ENCODE peak calls at places on chromosome 20, in six cellular contexts. One of them, this sample, is unnamed.

GRCh38 chr20:53081916-53082863 is 110.0 kb downstream of the TSHZ2 start:
- DNase-seq in NCI-H1092 treated with DMSO at 0.1 percent for 48 hours: no peak
- DNase-seq in Daoy: peak
- DNase-seq in hepatocyte: no peak
- DNase-seq in globus pallidus: no peak
- DNase-seq in stimulated activated CD8-positive, alpha-beta memory T cell treated with anti-CD3 and anti-CD28 coated beads, Interleukin-2, amount 100 ng/mL, for 48 hours: no peak
- DNase-seq in this sample: no peak

GRCh38 chr20:25084616-25085187 is 2.8 kb upstream of the VSX1 start:
- DNase-seq in stimulated activated CD8-positive, alpha-beta memory T cell treated with anti-CD3 and anti-CD28 coated beads, Interleukin-2, amount 100 ng/mL, for 48 hours: no peak
- DNase-seq in NCI-H1092 treated with DMSO at 0.1 percent for 48 hours: no peak
- DNase-seq in Daoy: no peak
- DNase-seq in globus pallidus: no peak
- DNase-seq in hepatocyte: no peak
- DNase-seq in this sample: no peak

GRCh38 chr20:16709017-16709416 is 20.8 kb upstream of the SNRPB2 start:
- DNase-seq in hepatocyte: no peak
- DNase-seq in stimulated activated CD8-positive, alpha-beta memory T cell treated with anti-CD3 and anti-CD28 coated beads, Interleukin-2, amount 100 ng/mL, for 48 hours: no peak
- DNase-seq in globus pallidus: no peak
- DNase-seq in NCI-H1092 treated with DMSO at 0.1 percent for 48 hours: no peak
- DNase-seq in Daoy: no peak
- DNase-seq in this sample: peak

GRCh38 chr20:20759132-20759531 is 46.7 kb upstream of the RALGAPA2 start:
- DNase-seq in hepatocyte: peak
- DNase-seq in globus pallidus: peak
- DNase-seq in Daoy: no peak
- DNase-seq in NCI-H1092 treated with DMSO at 0.1 percent for 48 hours: no peak
- DNase-seq in stimulated activated CD8-positive, alpha-beta memory T cell treated with anti-CD3 and anti-CD28 coated beads, Interleukin-2, amount 100 ng/mL, for 48 hours: no peak
- DNase-seq in this sample: no peak

GRCh38 chr20:63215101-63216040 is 560 bp downstream of the YTHDF1 start:
- DNase-seq in Daoy: peak
- DNase-seq in NCI-H1092 treated with DMSO at 0.1 percent for 48 hours: peak
- DNase-seq in globus pallidus: no peak
- DNase-seq in hepatocyte: peak
- DNase-seq in stimulated activated CD8-positive, alpha-beta memory T cell treated with anti-CD3 and anti-CD28 coated beads, Interleukin-2, amount 100 ng/mL, for 48 hours: no peak
- DNase-seq in this sample: peak

GRCh38 chr20:23774081-23774480 is 23.3 kb upstream of the CST1 start:
- DNase-seq in stimulated activated CD8-positive, alpha-beta memory T cell treated with anti-CD3 and anti-CD28 coated beads, Interleukin-2, amount 100 ng/mL, for 48 hours: no peak
- DNase-seq in globus pallidus: no peak
- DNase-seq in hepatocyte: no peak
- DNase-seq in Daoy: no peak
- DNase-seq in NCI-H1092 treated with DMSO at 0.1 percent for 48 hours: no peak
- DNase-seq in this sample: peak

GRCh38 chr20:5140195-5140594 is 13.4 kb downstream of the CDS2 start:
- DNase-seq in NCI-H1092 treated with DMSO at 0.1 percent for 48 hours: no peak
- DNase-seq in hepatocyte: no peak
- DNase-seq in globus pallidus: no peak
- DNase-seq in Daoy: no peak
- DNase-seq in stimulated activated CD8-positive, alpha-beta memory T cell treated with anti-CD3 and anti-CD28 coated beads, Interleukin-2, amount 100 ng/mL, for 48 hours: no peak
- DNase-seq in this sample: no peak

GRCh38 chr20:53773792-53774371 is 180.2 kb upstream of the ZNF217 start:
- DNase-seq in Daoy: peak
- DNase-seq in hepatocyte: peak
- DNase-seq in NCI-H1092 treated with DMSO at 0.1 percent for 48 hours: no peak
- DNase-seq in stimulated activated CD8-positive, alpha-beta memory T cell treated with anti-CD3 and anti-CD28 coated beads, Interleukin-2, amount 100 ng/mL, for 48 hours: no peak
- DNase-seq in globus pallidus: no peak
- DNase-seq in this sample: peak

GRCh38 chr20:19026121-19026878 is 186.1 kb upstream of the SLC24A3 start:
- DNase-seq in Daoy: no peak
- DNase-seq in hepatocyte: peak
- DNase-seq in globus pallidus: no peak
- DNase-seq in stimulated activated CD8-positive, alpha-beta memory T cell treated with anti-CD3 and anti-CD28 coated beads, Interleukin-2, amount 100 ng/mL, for 48 hours: peak
- DNase-seq in NCI-H1092 treated with DMSO at 0.1 percent for 48 hours: no peak
- DNase-seq in this sample: peak

GRCh38 chr20:57677323-57677982 is 32.4 kb downstream of the PMEPA1 start:
- DNase-seq in globus pallidus: no peak
- DNase-seq in Daoy: no peak
- DNase-seq in stimulated activated CD8-positive, alpha-beta memory T cell treated with anti-CD3 and anti-CD28 coated beads, Interleukin-2, amount 100 ng/mL, for 48 hours: no peak
- DNase-seq in NCI-H1092 treated with DMSO at 0.1 percent for 48 hours: peak
- DNase-seq in hepatocyte: no peak
- DNase-seq in this sample: no peak

GRCh38 chr20:235891-236290 is 8.8 kb downstream of the DEFB129 start:
- DNase-seq in hepatocyte: peak
- DNase-seq in stimulated activated CD8-positive, alpha-beta memory T cell treated with anti-CD3 and anti-CD28 coated beads, Interleukin-2, amount 100 ng/mL, for 48 hours: no peak
- DNase-seq in Daoy: no peak
- DNase-seq in globus pallidus: peak
- DNase-seq in NCI-H1092 treated with DMSO at 0.1 percent for 48 hours: no peak
- DNase-seq in this sample: peak

GRCh38 chr20:43949741-43950618 is 35.3 kb downstream of the TOX2 start:
- DNase-seq in Daoy: peak
- DNase-seq in globus pallidus: no peak
- DNase-seq in NCI-H1092 treated with DMSO at 0.1 percent for 48 hours: no peak
- DNase-seq in stimulated activated CD8-positive, alpha-beta memory T cell treated with anti-CD3 and anti-CD28 coated beads, Interleukin-2, amount 100 ng/mL, for 48 hours: peak
- DNase-seq in hepatocyte: no peak
- DNase-seq in this sample: peak

GRCh38 chr20:54180931-54181330 is 7.1 kb upstream of the CYP24A1 start:
- DNase-seq in Daoy: no peak
- DNase-seq in stimulated activated CD8-positive, alpha-beta memory T cell treated with anti-CD3 and anti-CD28 coated beads, Interleukin-2, amount 100 ng/mL, for 48 hours: no peak
- DNase-seq in hepatocyte: no peak
- DNase-seq in globus pallidus: no peak
- DNase-seq in NCI-H1092 treated with DMSO at 0.1 percent for 48 hours: no peak
- DNase-seq in this sample: no peak

GRCh38 chr20:53736122-53736756 is 142.6 kb upstream of the ZNF217 start:
- DNase-seq in stimulated activated CD8-positive, alpha-beta memory T cell treated with anti-CD3 and anti-CD28 coated beads, Interleukin-2, amount 100 ng/mL, for 48 hours: no peak
- DNase-seq in globus pallidus: no peak
- DNase-seq in Daoy: no peak
- DNase-seq in NCI-H1092 treated with DMSO at 0.1 percent for 48 hours: no peak
- DNase-seq in hepatocyte: no peak
- DNase-seq in this sample: peak

GRCh38 chr20:3753098-3753497 is 14.5 kb downstream of the ADISSP start:
- DNase-seq in hepatocyte: peak
- DNase-seq in stimulated activated CD8-positive, alpha-beta memory T cell treated with anti-CD3 and anti-CD28 coated beads, Interleukin-2, amount 100 ng/mL, for 48 hours: no peak
- DNase-seq in Daoy: peak
- DNase-seq in globus pallidus: peak
- DNase-seq in NCI-H1092 treated with DMSO at 0.1 percent for 48 hours: peak
- DNase-seq in this sample: peak

GRCh38 chr20:54132612-54133433 is 41.0 kb downstream of the CYP24A1 start:
- DNase-seq in NCI-H1092 treated with DMSO at 0.1 percent for 48 hours: no peak
- DNase-seq in hepatocyte: peak
- DNase-seq in globus pallidus: no peak
- DNase-seq in Daoy: peak
- DNase-seq in stimulated activated CD8-positive, alpha-beta memory T cell treated with anti-CD3 and anti-CD28 coated beads, Interleukin-2, amount 100 ng/mL, for 48 hours: no peak
- DNase-seq in this sample: peak

GRCh38 chr20:53364617-53365016 is 229.0 kb downstream of the ZNF217 start:
- DNase-seq in hepatocyte: no peak
- DNase-seq in NCI-H1092 treated with DMSO at 0.1 percent for 48 hours: peak
- DNase-seq in Daoy: no peak
- DNase-seq in globus pallidus: peak
- DNase-seq in stimulated activated CD8-positive, alpha-beta memory T cell treated with anti-CD3 and anti-CD28 coated beads, Interleukin-2, amount 100 ng/mL, for 48 hours: no peak
- DNase-seq in this sample: no peak

GRCh38 chr20:2984028-2984501 is 59.4 kb upstream of the GNRH2 start:
- DNase-seq in hepatocyte: no peak
- DNase-seq in Daoy: no peak
- DNase-seq in NCI-H1092 treated with DMSO at 0.1 percent for 48 hours: no peak
- DNase-seq in stimulated activated CD8-positive, alpha-beta memory T cell treated with anti-CD3 and anti-CD28 coated beads, Interleukin-2, amount 100 ng/mL, for 48 hours: no peak
- DNase-seq in globus pallidus: no peak
- DNase-seq in this sample: no peak

GRCh38 chr20:14717124-14718004 is 380.0 kb upstream of the FLRT3 start:
- DNase-seq in stimulated activated CD8-positive, alpha-beta memory T cell treated with anti-CD3 and anti-CD28 coated beads, Interleukin-2, amount 100 ng/mL, for 48 hours: no peak
- DNase-seq in Daoy: no peak
- DNase-seq in globus pallidus: no peak
- DNase-seq in NCI-H1092 treated with DMSO at 0.1 percent for 48 hours: no peak
- DNase-seq in hepatocyte: no peak
- DNase-seq in this sample: no peak

GRCh38 chr20:46739441-46740213 is 30.2 kb downstream of the SLC2A10 start:
- DNase-seq in hepatocyte: peak
- DNase-seq in globus pallidus: no peak
- DNase-seq in NCI-H1092 treated with DMSO at 0.1 percent for 48 hours: no peak
- DNase-seq in Daoy: no peak
- DNase-seq in stimulated activated CD8-positive, alpha-beta memory T cell treated with anti-CD3 and anti-CD28 coated beads, Interleukin-2, amount 100 ng/mL, for 48 hours: no peak
- DNase-seq in this sample: no peak

This sample was measured in RPMI7951.